ENCODE peak calls at places on chromosomes 11 and 22, in nine cellular contexts. R is ovary, V is pancreas, Y is body of pancreas, H is stomach, K is GM23338, C is colonic mucosa, X is SK-N-SH, F is sigmoid colon. G is an unnamed sample.

GRCh38 chr11:119421941-119422504 is 949 bp downstream of the THY1 start:
- DNase-seq in H (no peak), F (no peak), C (no peak), Y (no peak), R (no peak), K (peak; percentile 52), X (peak; percentile 79), V (no peak), G (no peak)

GRCh38 chr11:118241191-118242098 is 10.7 kb downstream of the MPZL3 start:
- DNase-seq in K (no peak), V (no peak), Y (peak; percentile 40), H (peak; percentile 47), C (peak; percentile 68), R (no peak), F (no peak), X (no peak), G (no peak)

GRCh38 chr22:25111579-25112517 is 87.8 kb upstream of the CRYBB3 start:
- DNase-seq in F (no peak), X (peak; percentile 51), K (peak; percentile 46), V (peak; percentile 80), Y (peak; percentile 69), R (peak; percentile 17), C (peak; percentile 77), H (peak; percentile 87), G (peak; percentile 80)

GRCh38 chr22:43853328-43853931 is 8.9 kb downstream of the SULT4A1 start:
- DNase-seq in Y (no peak), H (no peak), X (no peak), V (no peak), F (peak; percentile 58), K (peak; percentile 30), R (no peak), C (no peak), G (peak; percentile 24)

GRCh38 chr22:20464096-20464614 is 26.5 kb upstream of the SCARF2 start:
- DNase-seq in Y (no peak), C (no peak), X (no peak), R (no peak), H (no peak), F (no peak), V (no peak), K (no peak), G (no peak)

GRCh38 chr22:23831781-23832180 is 7.0 kb downstream of the DERL3 start:
- DNase-seq in X (peak; percentile 20), H (no peak), C (no peak), Y (no peak), F (peak; percentile 39), R (no peak), K (no peak), V (peak; percentile 56), G (no peak)

GRCh38 chr11:120055646-120056045 is 82.3 kb downstream of the TRIM29 start:
- DNase-seq in V (no peak), K (peak; percentile 59), F (no peak), R (no peak), Y (no peak), C (no peak), H (no peak), X (no peak), G (no peak)

GRCh38 chr11:15688351-15688792 is 573.6 kb downstream of the INSC start:
- DNase-seq in Y (no peak), X (no peak), F (no peak), R (no peak), V (no peak), C (peak; percentile 15), H (no peak), K (no peak), G (no peak)

GRCh38 chr11:35491231-35491871 is 34.1 kb downstream of the PAMR1 start:
- DNase-seq in X (no peak), K (no peak), Y (no peak), F (no peak), H (no peak), V (no peak), R (no peak), C (no peak), G (no peak)

GRCh38 chr11:11039249-11039965 is 181.6 kb upstream of the ZBED5 start:
- DNase-seq in V (no peak), K (no peak), R (no peak), Y (no peak), X (no peak), H (no peak), C (no peak), F (no peak), G (no peak)

GRCh38 chr11:9817191-9817590 is 153.3 kb downstream of the SWAP70 start:
- DNase-seq in X (no peak), Y (no peak), C (no peak), F (no peak), R (no peak), H (no peak), K (no peak), V (no peak), G (no peak)

GRCh38 chr11:61918251-61919112 is 1.1 kb upstream of the RAB3IL1 start:
- DNase-seq in K (no peak), F (peak; percentile 78), R (peak; percentile 26), X (peak; percentile 10), V (no peak), Y (no peak), C (peak; percentile 29), H (no peak), G (no peak)

GRCh38 chr11:40281055-40281580 is 1178.3 kb downstream of the LRRC4C start:
- DNase-seq in H (no peak), V (no peak), R (no peak), F (no peak), Y (no peak), X (no peak), K (peak; percentile 12), C (no peak), G (no peak)

GRCh38 chr11:34139346-34139745 is 33.9 kb downstream of the NAT10 start:
- DNase-seq in C (no peak), X (no peak), H (no peak), K (no peak), V (no peak), F (no peak), Y (no peak), R (no peak), G (no peak)

GRCh38 chr11:9689721-9690120 is 25.8 kb downstream of the SWAP70 start:
- DNase-seq in X (no peak), K (no peak), R (no peak), F (no peak), V (no peak), H (no peak), C (no peak), Y (no peak), G (no peak)

GRCh38 chr11:1223346-1224108 is 661 bp downstream of the MUC5B start:
- DNase-seq in C (peak; percentile 41), K (no peak), V (peak; percentile 70), X (peak; percentile 26), Y (peak; percentile 15), R (no peak), H (no peak), F (peak; percentile 57), G (peak; percentile 55)

GRCh38 chr22:35740616-35741015 is 22.9 kb downstream of the APOL5 start:
- DNase-seq in Y (no peak), H (no peak), C (no peak), V (no peak), R (no peak), X (no peak), K (no peak), F (no peak), G (no peak)
- H3K36me3 ChIP-seq in Y (no peaks in the 10 kb centered on the region), H (peaks cover 7% of the 10 kb centered on the region), C (no peaks in the 10 kb centered on the region), V (no peaks in the 10 kb centered on the region), R (no peaks in the 10 kb centered on the region), X (peaks cover 65% of the 10 kb centered on the region), K (no peaks in the 10 kb centered on the region), F (peaks cover 17% of the 10 kb centered on the region), G (no peaks in the 10 kb centered on the region)

GRCh38 chr22:38694945-38695344 is 5.8 kb downstream of the JOSD1 start:
- DNase-seq in Y (no peak), F (no peak), H (no peak), X (no peak), K (no peak), V (no peak), R (no peak), C (no peak), G (no peak)
- H3K36me3 ChIP-seq in Y (peaks cover 3% of the 10 kb centered on the region), F (no peaks in the 10 kb centered on the region), H (no peaks in the 10 kb centered on the region), X (no peaks in the 10 kb centered on the region), K (no peaks in the 10 kb centered on the region), V (no peaks in the 10 kb centered on the region), R (no peaks in the 10 kb centered on the region), C (no peaks in the 10 kb centered on the region), G (no peaks in the 10 kb centered on the region)

DNA sequence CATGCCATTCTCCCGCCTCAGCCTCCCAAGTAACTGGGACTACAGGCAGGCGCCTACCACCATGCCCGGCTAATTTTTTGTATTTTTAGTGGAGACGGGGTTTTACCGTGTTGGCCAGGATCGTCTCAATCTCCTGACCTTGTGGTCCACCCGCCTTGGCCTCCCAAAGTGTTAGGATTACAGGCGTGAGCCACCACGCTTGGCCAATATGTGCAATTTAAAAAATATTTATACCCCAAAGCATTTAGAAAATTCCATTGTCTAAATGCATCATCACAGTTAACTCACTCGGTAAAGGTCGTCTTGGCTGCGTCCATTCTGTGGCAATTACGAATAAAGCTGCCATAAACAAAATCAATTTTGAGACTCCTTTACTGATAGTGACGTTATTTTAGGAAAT is 36.2 kb downstream of the EP300 start:
- DNase-seq in K (no peak), X (no peak), F (no peak), Y (no peak), C (no peak), V (no peak), H (no peak), R (no peak), G (no peak)
- H3K36me3 ChIP-seq in K (peaks cover 81% of the 10 kb centered on the region), X (peaks cover 17% of the 10 kb centered on the region), F (peaks cover 69% of the 10 kb centered on the region), Y (peaks cover 46% of the 10 kb centered on the region), C (peaks cover 22% of the 10 kb centered on the region), V (peaks cover 68% of the 10 kb centered on the region), H (peaks cover 77% of the 10 kb centered on the region), R (no peaks in the 10 kb centered on the region), G (no peaks in the 10 kb centered on the region)

GRCh38 chr11:71499546-71499945 is 27.5 kb upstream of the KRTAP5-7 start:
- DNase-seq in Y (no peak), F (no peak), R (no peak), X (no peak), V (no peak), K (no peak), H (peak; percentile 22), C (no peak), G (no peak)

GRCh38 chr11:71499125-71499524 is 27.9 kb upstream of the KRTAP5-7 start:
- DNase-seq in X (peak; percentile 71), R (no peak), F (no peak), C (no peak), Y (no peak), K (no peak), H (peak; percentile 14), V (no peak), G (no peak)

GRCh38 chr11:71495286-71496090 is 31.6 kb upstream of the KRTAP5-7 start:
- DNase-seq in C (peak; percentile 2), F (peak; percentile 39), Y (no peak), H (peak; percentile 22), R (no peak), V (no peak), K (no peak), X (no peak), G (no peak)

GRCh38 chr11:71498091-71498490 is 29.0 kb upstream of the KRTAP5-7 start:
- DNase-seq in C (no peak), F (no peak), R (no peak), V (no peak), X (no peak), K (no peak), Y (no peak), H (peak; percentile 23), G (no peak)

DNA sequence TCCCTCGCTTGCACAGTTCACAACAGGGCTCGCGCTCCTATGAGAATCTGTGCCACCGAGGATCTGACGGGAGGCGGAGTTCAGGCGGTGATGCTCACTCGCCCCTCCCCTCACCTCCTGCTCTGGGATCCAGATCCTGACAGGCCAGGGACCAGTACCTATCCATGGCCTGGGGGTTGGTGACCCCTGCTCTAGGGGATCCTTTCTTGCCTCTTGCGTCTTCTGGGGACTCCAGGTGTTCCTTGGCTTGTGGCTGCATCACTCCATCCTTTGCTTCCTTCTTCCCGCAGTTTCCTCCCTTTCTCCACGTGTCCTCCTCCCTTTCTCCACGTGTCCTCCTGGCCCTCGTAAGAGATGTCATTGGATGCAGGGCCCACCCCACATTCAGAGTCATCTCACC is 30.6 kb upstream of the KRTAP5-7 start:
- DNase-seq in K (no peak), C (no peak), R (no peak), V (no peak), Y (no peak), H (peak; percentile 17), F (no peak), X (no peak), G (no peak)
- H3K36me3 ChIP-seq in K (peaks cover 8% of the 10 kb centered on the region), C (peaks cover 21% of the 10 kb centered on the region), R (no peaks in the 10 kb centered on the region), V (peaks cover 40% of the 10 kb centered on the region), Y (peaks cover 32% of the 10 kb centered on the region), H (peaks cover 62% of the 10 kb centered on the region), F (peaks cover 57% of the 10 kb centered on the region), X (peaks cover 23% of the 10 kb centered on the region), G (no peaks in the 10 kb centered on the region)

G was measured in left lung.